ENCODE peak calls at places on chromosomes 12 and 14, in four cellular contexts. One of them, this sample, is unnamed.

GRCh38 chr14:36442824-36443241 is 77.2 kb downstream of the NKX2-1 start:
- DNase-seq in RWPE1: no peak
- DNase-seq in T-cell: no peak
- DNase-seq in HepG2: no peak
- DNase-seq in this sample: no peak

GRCh38 chr12:46266382-46266791 is 2.5 kb downstream of the SLC38A1 start:
- DNase-seq in RWPE1: peak
- DNase-seq in T-cell: peak
- DNase-seq in HepG2: no peak
- DNase-seq in this sample: peak

GRCh38 chr14:75280831-75281690 is 2.4 kb downstream of the FOS start:
- DNase-seq in RWPE1: no peak
- DNase-seq in T-cell: no peak
- DNase-seq in HepG2: no peak
- DNase-seq in this sample: peak

GRCh38 chr12:332581-333205 is 56.4 kb downstream of the KDM5A start:
- DNase-seq in RWPE1: no peak
- DNase-seq in T-cell: no peak
- DNase-seq in HepG2: no peak
- DNase-seq in this sample: peak

GRCh38 chr12:75177997-75178396 is 31.6 kb downstream of the KCNC2 start:
- DNase-seq in RWPE1: peak
- DNase-seq in T-cell: no peak
- DNase-seq in HepG2: peak
- DNase-seq in this sample: peak

GRCh38 chr12:77734489-77734888 is 96.2 kb upstream of the NAV3 start:
- DNase-seq in RWPE1: no peak
- DNase-seq in T-cell: no peak
- DNase-seq in HepG2: no peak
- DNase-seq in this sample: no peak

GRCh38 chr12:95790912-95791849 is 617 bp upstream of the NTN4 start:
- DNase-seq in RWPE1: peak
- DNase-seq in T-cell: no peak
- DNase-seq in HepG2: no peak
- DNase-seq in this sample: peak

GRCh38 chr14:53858344-53858682 is 98.3 kb downstream of the BMP4 start:
- DNase-seq in RWPE1: no peak
- DNase-seq in T-cell: no peak
- DNase-seq in HepG2: peak
- DNase-seq in this sample: no peak

GRCh38 chr14:22375321-22375930 is 213.6 kb downstream of the DAD1 start:
- DNase-seq in RWPE1: peak
- DNase-seq in T-cell: no peak
- DNase-seq in HepG2: peak
- DNase-seq in this sample: peak

GRCh38 chr12:32605326-32606095 is 73.6 kb upstream of the DNM1L start:
- DNase-seq in RWPE1: no peak
- DNase-seq in T-cell: no peak
- DNase-seq in HepG2: no peak
- DNase-seq in this sample: peak

GRCh38 chr14:65101631-65102440 is 481 bp downstream of the MAX start:
- DNase-seq in RWPE1: peak
- DNase-seq in T-cell: peak
- DNase-seq in HepG2: no peak
- DNase-seq in this sample: peak

GRCh38 chr14:102362084-102362483 is 606 bp downstream of the CINP start:
- DNase-seq in RWPE1: peak
- DNase-seq in T-cell: no peak
- DNase-seq in HepG2: no peak
- DNase-seq in this sample: peak